ENCODE peak calls at places on chromosomes 1 and 21, in four cellular contexts. One of them, this sample, is unnamed.

GRCh38 chr1:12078938-12079861 is 16.1 kb downstream of the TNFRSF8 start:
- DNase-seq in CD4-positive, alpha-beta memory T cell: peak; percentile 26
- DNase-seq in heart right ventricle: no peak
- DNase-seq in right lobe of liver: no peak
- DNase-seq in this sample: no peak

GRCh38 chr1:175797576-175797975 is 54.2 kb upstream of the TNR start:
- DNase-seq in CD4-positive, alpha-beta memory T cell: no peak
- DNase-seq in heart right ventricle: no peak
- DNase-seq in right lobe of liver: no peak
- DNase-seq in this sample: no peak

GRCh38 chr21:35316933-35317332 is 267.8 kb upstream of the RUNX1 start:
- DNase-seq in CD4-positive, alpha-beta memory T cell: no peak
- DNase-seq in heart right ventricle: no peak
- DNase-seq in right lobe of liver: no peak
- DNase-seq in this sample: no peak

GRCh38 chr1:156816561-156817328 is at the start of gene SH2D2A:
- DNase-seq in CD4-positive, alpha-beta memory T cell: peak; percentile 97
- DNase-seq in heart right ventricle: peak; percentile 45
- DNase-seq in right lobe of liver: peak; percentile 49
- DNase-seq in this sample: peak; percentile 94

GRCh38 chr1:40980453-40981121 is 1.1 kb downstream of the CTPS1 start:
- DNase-seq in CD4-positive, alpha-beta memory T cell: peak; percentile 56
- DNase-seq in heart right ventricle: peak; percentile 18
- DNase-seq in right lobe of liver: peak; percentile 37
- DNase-seq in this sample: peak; percentile 16

GRCh38 chr1:148352470-148353118 is 130.5 kb downstream of the PPIAL4G start:
- DNase-seq in CD4-positive, alpha-beta memory T cell: no peak
- DNase-seq in heart right ventricle: no peak
- DNase-seq in right lobe of liver: no peak
- DNase-seq in this sample: no peak

GRCh38 chr1:25620211-25620610 is 3.6 kb downstream of the MAN1C1 start:
- DNase-seq in CD4-positive, alpha-beta memory T cell: no peak
- DNase-seq in heart right ventricle: no peak
- DNase-seq in right lobe of liver: no peak
- DNase-seq in this sample: no peak

GRCh38 chr21:29449306-29449940 is 150.7 kb downstream of the BACH1 start:
- DNase-seq in CD4-positive, alpha-beta memory T cell: peak; percentile 81
- DNase-seq in heart right ventricle: no peak
- DNase-seq in right lobe of liver: no peak
- DNase-seq in this sample: no peak

GRCh38 chr1:231678021-231678432 is 51.4 kb downstream of the DISC1 start:
- DNase-seq in CD4-positive, alpha-beta memory T cell: no peak
- DNase-seq in heart right ventricle: no peak
- DNase-seq in right lobe of liver: no peak
- DNase-seq in this sample: no peak

GRCh38 chr21:33866851-33867250 is 48.8 kb downstream of the ATP5PO start:
- DNase-seq in CD4-positive, alpha-beta memory T cell: no peak
- DNase-seq in heart right ventricle: no peak
- DNase-seq in right lobe of liver: no peak
- DNase-seq in this sample: no peak

GRCh38 chr21:44917446-44918106 is 3.1 kb downstream of the ITGB2 start:
- DNase-seq in CD4-positive, alpha-beta memory T cell: no peak
- DNase-seq in heart right ventricle: no peak
- DNase-seq in right lobe of liver: no peak
- DNase-seq in this sample: no peak

GRCh38 chr1:11948822-11949458 is 14.4 kb downstream of the PLOD1 start:
- DNase-seq in CD4-positive, alpha-beta memory T cell: no peak
- DNase-seq in heart right ventricle: no peak
- DNase-seq in right lobe of liver: no peak
- DNase-seq in this sample: no peak

GRCh38 chr1:50666849-50667248 is 243.6 kb upstream of the DMRTA2 start:
- DNase-seq in CD4-positive, alpha-beta memory T cell: no peak
- DNase-seq in heart right ventricle: no peak
- DNase-seq in right lobe of liver: no peak
- DNase-seq in this sample: no peak

GRCh38 chr1:32886012-32886827 is at the start of gene HPCA:
- DNase-seq in CD4-positive, alpha-beta memory T cell: no peak
- DNase-seq in heart right ventricle: peak; percentile 60
- DNase-seq in right lobe of liver: peak; percentile 46
- DNase-seq in this sample: no peak

GRCh38 chr1:52659356-52659755 is 26.4 kb downstream of the SHISAL2A start:
- DNase-seq in CD4-positive, alpha-beta memory T cell: no peak
- DNase-seq in heart right ventricle: no peak
- DNase-seq in right lobe of liver: no peak
- DNase-seq in this sample: no peak

GRCh38 chr1:20739225-20739624 is 6.7 kb upstream of the SH2D5 start:
- DNase-seq in CD4-positive, alpha-beta memory T cell: no peak
- DNase-seq in heart right ventricle: no peak
- DNase-seq in right lobe of liver: no peak
- DNase-seq in this sample: no peak

GRCh38 chr1:209249785-209250441 is 333.6 kb upstream of the CAMK1G start:
- DNase-seq in CD4-positive, alpha-beta memory T cell: no peak
- DNase-seq in heart right ventricle: no peak
- DNase-seq in right lobe of liver: no peak
- DNase-seq in this sample: no peak

GRCh38 chr1:45669379-45669778 is 17.0 kb downstream of the GPBP1L1 start:
- DNase-seq in CD4-positive, alpha-beta memory T cell: no peak
- DNase-seq in heart right ventricle: no peak
- DNase-seq in right lobe of liver: no peak
- DNase-seq in this sample: no peak

GRCh38 chr1:186082235-186082937 is 292.7 kb downstream of the TPR start:
- DNase-seq in CD4-positive, alpha-beta memory T cell: no peak
- DNase-seq in heart right ventricle: peak; percentile 38
- DNase-seq in right lobe of liver: peak; percentile 76
- DNase-seq in this sample: peak; percentile 4

GRCh38 chr1:58941471-58942289 is 157.8 kb upstream of the JUN start:
- DNase-seq in CD4-positive, alpha-beta memory T cell: peak; percentile 73
- DNase-seq in heart right ventricle: no peak
- DNase-seq in right lobe of liver: no peak
- DNase-seq in this sample: no peak

GRCh38 chr1:246483204-246483933 is 23.7 kb downstream of the SMYD3 start:
- DNase-seq in CD4-positive, alpha-beta memory T cell: no peak
- DNase-seq in heart right ventricle: no peak
- DNase-seq in right lobe of liver: no peak
- DNase-seq in this sample: no peak

GRCh38 chr1:54069792-54070548 is 16.6 kb downstream of the TCEANC2 start:
- DNase-seq in CD4-positive, alpha-beta memory T cell: peak; percentile 58
- DNase-seq in heart right ventricle: no peak
- DNase-seq in right lobe of liver: no peak
- DNase-seq in this sample: no peak

GRCh38 chr1:211625040-211625439 is 46.1 kb upstream of the SLC30A1 start:
- DNase-seq in CD4-positive, alpha-beta memory T cell: peak; percentile 17
- DNase-seq in heart right ventricle: no peak
- DNase-seq in right lobe of liver: peak; percentile 58
- DNase-seq in this sample: no peak

GRCh38 chr1:118254483-118254882 is 69.5 kb upstream of the SPAG17 start:
- DNase-seq in CD4-positive, alpha-beta memory T cell: no peak
- DNase-seq in heart right ventricle: no peak
- DNase-seq in right lobe of liver: no peak
- DNase-seq in this sample: no peak

GRCh38 chr1:185672719-185673360 is 61.4 kb upstream of the HMCN1 start:
- DNase-seq in CD4-positive, alpha-beta memory T cell: no peak
- DNase-seq in heart right ventricle: no peak
- DNase-seq in right lobe of liver: no peak
- DNase-seq in this sample: no peak

GRCh38 chr1:175702079-175702795 is 41.2 kb downstream of the TNR start:
- DNase-seq in CD4-positive, alpha-beta memory T cell: no peak
- DNase-seq in heart right ventricle: peak; percentile 17
- DNase-seq in right lobe of liver: no peak
- DNase-seq in this sample: no peak

GRCh38 chr1:24189528-24189927 is 2.4 kb upstream of the IFNLR1 start:
- DNase-seq in CD4-positive, alpha-beta memory T cell: no peak
- DNase-seq in heart right ventricle: no peak
- DNase-seq in right lobe of liver: no peak
- DNase-seq in this sample: no peak

GRCh38 chr1:18557621-18558465 is 72.8 kb upstream of the PAX7 start:
- DNase-seq in CD4-positive, alpha-beta memory T cell: no peak
- DNase-seq in heart right ventricle: no peak
- DNase-seq in right lobe of liver: no peak
- DNase-seq in this sample: no peak

DNA sequence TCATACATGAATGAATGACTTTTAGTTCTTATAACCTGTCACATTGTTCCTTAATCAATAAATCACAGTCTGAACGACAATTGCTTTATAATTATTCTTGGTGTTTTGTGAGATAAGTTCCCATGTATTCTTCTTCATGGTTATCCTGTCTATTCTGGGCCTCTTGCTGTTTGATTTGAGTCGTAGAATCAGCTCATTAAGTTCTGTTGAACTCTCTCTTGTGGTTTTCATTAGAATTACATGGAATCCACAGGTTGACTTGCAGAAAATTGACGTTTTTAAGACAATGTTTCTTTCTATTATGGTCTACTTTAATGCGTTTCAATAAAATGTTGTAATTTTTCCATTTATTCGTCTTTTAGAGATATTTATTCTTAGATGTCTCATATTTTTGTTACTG is 4.0 kb upstream of the LCE1A start:
- DNase-seq in CD4-positive, alpha-beta memory T cell: no peak
- DNase-seq in heart right ventricle: no peak
- DNase-seq in right lobe of liver: no peak
- DNase-seq in this sample: no peak
- H3K9me3 ChIP-seq in CD4-positive, alpha-beta memory T cell: no peaks in the 10 kb centered on the region
- H3K9me3 ChIP-seq in heart right ventricle: no peaks in the 10 kb centered on the region
- H3K9me3 ChIP-seq in right lobe of liver: no peaks in the 10 kb centered on the region
- H3K9me3 ChIP-seq in this sample: no peaks in the 10 kb centered on the region

GRCh38 chr1:46770541-46770940 is 28.3 kb upstream of the CYP4B1 start:
- DNase-seq in CD4-positive, alpha-beta memory T cell: no peak
- DNase-seq in heart right ventricle: no peak
- DNase-seq in right lobe of liver: no peak
- DNase-seq in this sample: no peak
- H3K9me3 ChIP-seq in CD4-positive, alpha-beta memory T cell: peaks cover 20% of the 10 kb centered on the region
- H3K9me3 ChIP-seq in heart right ventricle: peaks cover 30% of the 10 kb centered on the region
- H3K9me3 ChIP-seq in right lobe of liver: no peaks in the 10 kb centered on the region
- H3K9me3 ChIP-seq in this sample: peaks cover 4% of the 10 kb centered on the region

DNA sequence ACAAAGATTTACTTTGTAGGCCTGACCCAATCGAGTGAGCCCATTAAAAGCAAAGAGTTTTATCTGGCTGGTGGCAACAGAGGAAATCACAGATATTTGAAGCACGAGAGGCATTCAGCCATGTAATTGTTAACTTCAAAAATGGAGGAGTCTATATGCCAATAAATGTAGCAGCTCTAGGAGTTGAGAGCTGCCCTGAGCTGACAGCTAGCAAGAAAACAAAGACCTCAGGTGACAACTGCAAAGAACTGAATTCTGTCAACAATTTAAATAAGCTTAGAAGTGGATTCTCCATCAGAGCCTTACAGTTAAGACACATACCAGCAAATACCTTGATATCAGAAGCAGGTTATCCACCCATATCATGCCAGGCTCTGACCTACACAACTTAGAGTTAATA is 463.1 kb upstream of the NEGR1 start:
- DNase-seq in CD4-positive, alpha-beta memory T cell: no peak
- DNase-seq in heart right ventricle: no peak
- DNase-seq in right lobe of liver: no peak
- DNase-seq in this sample: no peak
- H3K9me3 ChIP-seq in CD4-positive, alpha-beta memory T cell: no peaks in the 10 kb centered on the region
- H3K9me3 ChIP-seq in heart right ventricle: no peaks in the 10 kb centered on the region
- H3K9me3 ChIP-seq in right lobe of liver: no peaks in the 10 kb centered on the region
- H3K9me3 ChIP-seq in this sample: no peaks in the 10 kb centered on the region

GRCh38 chr21:10521091-10521598 is at the start of gene TPTE:
- DNase-seq in CD4-positive, alpha-beta memory T cell: no peak
- DNase-seq in heart right ventricle: no peak
- DNase-seq in right lobe of liver: no peak
- DNase-seq in this sample: no peak
- H3K9me3 ChIP-seq in CD4-positive, alpha-beta memory T cell: no peaks in the 10 kb centered on the region
- H3K9me3 ChIP-seq in heart right ventricle: peaks cover 2% of the 10 kb centered on the region
- H3K9me3 ChIP-seq in right lobe of liver: no peaks in the 10 kb centered on the region
- H3K9me3 ChIP-seq in this sample: peaks cover 2% of the 10 kb centered on the region

GRCh38 chr1:228242313-228242864 is 34.5 kb downstream of the OBSCN start:
- DNase-seq in CD4-positive, alpha-beta memory T cell: no peak
- DNase-seq in heart right ventricle: no peak
- DNase-seq in right lobe of liver: no peak
- DNase-seq in this sample: no peak
- H3K9me3 ChIP-seq in CD4-positive, alpha-beta memory T cell: peaks cover 19% of the 10 kb centered on the region
- H3K9me3 ChIP-seq in heart right ventricle: peaks cover 12% of the 10 kb centered on the region
- H3K9me3 ChIP-seq in right lobe of liver: no peaks in the 10 kb centered on the region
- H3K9me3 ChIP-seq in this sample: peaks cover 9% of the 10 kb centered on the region

DNA sequence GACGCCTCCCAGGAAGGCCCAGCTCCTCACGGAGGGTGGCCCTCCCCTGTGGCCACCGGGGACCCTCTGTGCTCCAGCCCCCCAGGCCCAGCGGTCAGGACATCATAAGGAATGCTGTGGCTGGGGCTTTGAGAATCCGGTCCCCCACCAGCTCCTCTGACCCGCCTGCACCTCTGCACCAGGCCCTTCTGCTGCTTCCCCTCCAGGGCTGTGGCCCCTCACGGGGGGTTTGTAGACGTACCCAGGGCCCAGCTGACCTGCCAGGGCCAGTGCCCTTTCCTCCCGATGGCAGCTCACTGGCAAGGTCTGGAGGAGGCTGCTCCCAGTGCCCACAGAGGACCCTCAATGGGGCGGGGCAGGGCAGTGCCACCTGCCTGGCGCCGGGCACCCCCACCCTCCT is 103.9 kb upstream of the TTC34 start:
- DNase-seq in CD4-positive, alpha-beta memory T cell: no peak
- DNase-seq in heart right ventricle: no peak
- DNase-seq in right lobe of liver: no peak
- DNase-seq in this sample: no peak
- H3K9me3 ChIP-seq in CD4-positive, alpha-beta memory T cell: no peaks in the 10 kb centered on the region
- H3K9me3 ChIP-seq in heart right ventricle: no peaks in the 10 kb centered on the region
- H3K9me3 ChIP-seq in right lobe of liver: no peaks in the 10 kb centered on the region
- H3K9me3 ChIP-seq in this sample: no peaks in the 10 kb centered on the region

DNA sequence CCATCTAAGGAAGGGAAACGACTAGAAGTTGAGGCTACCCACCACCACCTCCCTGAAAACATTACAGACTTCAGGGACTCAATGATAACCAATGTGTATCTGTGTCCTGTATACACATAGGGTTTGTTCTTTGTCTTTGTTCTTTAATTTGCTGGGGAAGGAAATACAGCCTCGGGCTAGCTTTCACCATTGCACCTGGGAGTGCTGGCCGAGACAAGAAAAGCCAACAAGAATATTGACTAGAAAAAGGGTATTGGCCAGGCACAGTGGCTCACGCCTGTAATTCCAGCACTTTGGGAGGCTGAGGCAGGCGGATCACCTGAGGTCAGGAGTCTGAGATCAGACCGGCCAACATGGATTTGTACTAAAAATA is 50.4 kb downstream of the MDM4 start:
- DNase-seq in CD4-positive, alpha-beta memory T cell: no peak
- DNase-seq in heart right ventricle: no peak
- DNase-seq in right lobe of liver: no peak
- DNase-seq in this sample: no peak
- H3K9me3 ChIP-seq in CD4-positive, alpha-beta memory T cell: no peaks in the 10 kb centered on the region
- H3K9me3 ChIP-seq in heart right ventricle: no peaks in the 10 kb centered on the region
- H3K9me3 ChIP-seq in right lobe of liver: no peaks in the 10 kb centered on the region
- H3K9me3 ChIP-seq in this sample: no peaks in the 10 kb centered on the region

This sample was measured in T-helper 17 cell.